ENCODE peak calls at places on chromosomes 12 and 14, in five cellular contexts. P, G, Y, Z and I are unnamed samples.

GRCh38 chr12:19411234-19412221 is 27.8 kb upstream of the AEBP2 start:
- DNase-seq in Z (no peak), P (no peak), Y (no peak), G (no peak), I (no peak)

GRCh38 chr12:104870797-104871196 is 87.3 kb downstream of the SLC41A2 start:
- DNase-seq in P (no peak), Z (no peak), Y (no peak), G (no peak), I (no peak)

GRCh38 chr14:93879362-93879983 is 47.7 kb upstream of the FAM181A start:
- DNase-seq in Z (no peak), Y (no peak), P (no peak), G (no peak), I (no peak)

GRCh38 chr14:100979079-100979478 is 75.6 kb upstream of the RTL1 start:
- DNase-seq in P (no peak), G (no peak), Z (no peak), Y (no peak), I (no peak)

GRCh38 chr12:109730306-109731145 is 16.9 kb downstream of the FAM222A start:
- DNase-seq in Z (no peak), Y (no peak), G (no peak), P (no peak), I (no peak)

GRCh38 chr12:28780096-28780495 is 369.0 kb upstream of the FAR2 start:
- DNase-seq in P (no peak), G (no peak), Y (no peak), Z (peak), I (no peak)

GRCh38 chr14:100590726-100591452 is 3.7 kb upstream of the BEGAIN start:
- DNase-seq in Z (no peak), G (no peak), P (no peak), Y (no peak), I (no peak)

GRCh38 chr12:45215419-45216296 is at the start of gene ANO6:
- DNase-seq in Y (peak), Z (no peak), P (peak), G (peak), I (peak)

GRCh38 chr14:30874999-30875787 is 834 bp downstream of the COCH start:
- DNase-seq in Z (no peak), Y (no peak), G (peak), P (no peak), I (no peak)

GRCh38 chr14:76352639-76353281 is 23.2 kb upstream of the ESRRB start:
- DNase-seq in G (peak), P (no peak), Z (no peak), Y (peak), I (peak)

GRCh38 chr14:73760598-73761586 is 46.7 kb upstream of the PNMA1 start:
- DNase-seq in Y (no peak), Z (no peak), P (no peak), G (no peak), I (no peak)

GRCh38 chr12:49347307-49348237 is 884 bp downstream of the DNAJC22 start:
- DNase-seq in Y (peak), G (peak), Z (no peak), P (peak), I (peak)

GRCh38 chr12:113201187-113202177 is 16.0 kb downstream of the RITA1 start:
- DNase-seq in P (no peak), Z (no peak), G (no peak), Y (no peak), I (no peak)

GRCh38 chr14:99821519-99822165 is 28.4 kb downstream of the EML1 start:
- DNase-seq in Y (no peak), G (no peak), P (no peak), Z (no peak), I (peak)

GRCh38 chr12:64085154-64085553 is 136.9 kb downstream of the KICS2 start:
- DNase-seq in Z (no peak), P (no peak), Y (no peak), G (no peak), I (no peak)

GRCh38 chr14:21255385-21256101 is 13.7 kb downstream of the HNRNPC start:
- DNase-seq in Y (no peak), P (no peak), G (no peak), Z (no peak), I (no peak)

GRCh38 chr14:95685978-95686922 is at the start of gene TCL1B:
- DNase-seq in P (no peak), G (no peak), Z (no peak), Y (no peak), I (no peak)

GRCh38 chr14:81936902-81937301 is 403.2 kb upstream of the SEL1L start:
- DNase-seq in P (no peak), Y (no peak), G (no peak), Z (no peak), I (no peak)

GRCh38 chr12:76919388-76920181 is 40.8 kb upstream of the CSRP2 start:
- DNase-seq in P (no peak), G (no peak), Y (no peak), Z (no peak), I (no peak)

GRCh38 chr12:53971129-53971528 is 1.8 kb upstream of the HOXC11 start:
- DNase-seq in G (no peak), Z (no peak), P (no peak), Y (no peak), I (no peak)

GRCh38 chr14:83120187-83120586 is 1586.5 kb upstream of the SEL1L start:
- DNase-seq in G (no peak), P (no peak), Z (no peak), Y (no peak), I (no peak)

GRCh38 chr14:32329146-32329545 is at the start of gene AKAP6:
- DNase-seq in Z (no peak), G (no peak), P (peak), Y (no peak), I (no peak)

GRCh38 chr12:111359231-111359913 is 9.5 kb downstream of the PHETA1 start:
- DNase-seq in Z (no peak), P (no peak), Y (no peak), G (peak), I (peak)

GRCh38 chr14:74401504-74402241 is 24.3 kb downstream of the SYNDIG1L start:
- DNase-seq in Y (peak), Z (no peak), G (peak), P (no peak), I (peak)

GRCh38 chr12:90055071-90055470 is 346.4 kb upstream of the ATP2B1 start:
- DNase-seq in G (no peak), P (no peak), Y (no peak), Z (no peak), I (no peak)

GRCh38 chr14:102545461-102546265 is 36.1 kb upstream of the ANKRD9 start:
- DNase-seq in P (no peak), G (no peak), Y (no peak), Z (no peak), I (no peak)

GRCh38 chr12:109714141-109714912 is 702 bp downstream of the FAM222A start:
- DNase-seq in G (peak), P (no peak), Y (peak), Z (no peak), I (peak)

GRCh38 chr12:52577316-52577715 is 3.7 kb upstream of the KRT74 start:
- DNase-seq in Z (no peak), P (no peak), G (no peak), Y (no peak), I (no peak)

GRCh38 chr12:53938276-53939140 is at the start of gene HOXC13:
- DNase-seq in G (peak), Z (peak), Y (no peak), P (no peak), I (no peak)

GRCh38 chr12:113241191-113242017 is 20.1 kb downstream of the TPCN1 start:
- DNase-seq in Y (no peak), Z (peak), G (no peak), P (no peak), I (no peak)

GRCh38 chr12:75944097-75944904 is 87.3 kb downstream of the PHLDA1 start:
- DNase-seq in Y (no peak), P (no peak), G (peak), Z (peak), I (peak)

GRCh38 chr12:51090705-51091229 is 7.4 kb upstream of the CSRNP2 start:
- DNase-seq in Z (no peak), Y (no peak), G (no peak), P (no peak), I (no peak)

GRCh38 chr12:70910666-70911065 is 9.9 kb downstream of the PTPRR start:
- DNase-seq in G (no peak), P (no peak), Y (no peak), Z (no peak), I (no peak)

GRCh38 chr14:104376202-104377140 is 203.1 kb upstream of the C14orf180 start:
- DNase-seq in Y (no peak), G (no peak), P (no peak), Z (no peak), I (no peak)